ENCODE peak calls at places on chromosomes 4 and X, in nine cellular contexts. E, H, G, Z, J, D, K, I and S are unnamed samples.
A peak's percentile ranks its signal among the peaks of the same experiment; 100 is the strongest.

GRCh38 chr4:116229420-116229819 is 856.0 kb downstream of the TRAM1L1 start:
- DNase-seq in D (no peak), J (no peak), E (no peak), G (no peak), H (no peak), K (no peak), Z (no peak), I (no peak), S (no peak)

GRCh38 chrX:39782276-39782675 is 315.5 kb downstream of the BCOR start:
- DNase-seq in E (no peak), H (no peak), I (no peak), G (no peak), Z (no peak), K (peak; percentile 5), D (no peak), J (no peak), S (no peak)

GRCh38 chrX:109839694-109840358 is 106.8 kb upstream of the ACSL4 start:
- DNase-seq in D (peak; percentile 63), Z (no peak), J (no peak), I (no peak), K (no peak), H (no peak), G (peak; percentile 11), E (no peak), S (no peak)

GRCh38 chr4:71221510-71222466 is 117.0 kb upstream of the SLC4A4 start:
- DNase-seq in E (no peak), H (no peak), K (no peak), Z (no peak), G (no peak), J (no peak), D (no peak), I (no peak), S (no peak)

GRCh38 chr4:87932718-87933136 is 42.8 kb upstream of the SPP1 start:
- DNase-seq in K (no peak), H (no peak), J (no peak), Z (no peak), E (no peak), G (no peak), D (no peak), I (no peak), S (no peak)

GRCh38 chr4:56757270-56757746 is 64.2 kb downstream of the SPINK2 start:
- DNase-seq in H (no peak), K (peak; percentile 86), Z (peak; percentile 66), G (no peak), E (no peak), J (no peak), I (peak; percentile 75), D (peak; percentile 70), S (no peak)

GRCh38 chr4:122602277-122603142 is 18.4 kb downstream of the IL21 start:
- DNase-seq in J (peak; percentile 20), Z (peak; percentile 82), G (no peak), I (peak; percentile 54), H (no peak), E (no peak), D (peak; percentile 15), K (no peak), S (no peak)

GRCh38 chrX:31130457-31131215 is 58.8 kb upstream of the FTHL17 start:
- DNase-seq in E (no peak), K (no peak), Z (peak; percentile 40), J (no peak), I (no peak), G (no peak), D (no peak), H (no peak), S (no peak)

GRCh38 chr4:77473509-77473908 is 132.1 kb upstream of the CXCL13 start:
- DNase-seq in H (peak; percentile 6), Z (peak; percentile 8), G (no peak), J (peak; percentile 29), I (peak; percentile 4), D (no peak), K (no peak), E (no peak), S (no peak)

GRCh38 chr4:107392951-107393350 is 327.1 kb downstream of the PAPSS1 start:
- DNase-seq in D (no peak), E (no peak), K (no peak), Z (peak; percentile 9), G (peak; percentile 60), H (no peak), I (peak; percentile 1), J (no peak), S (no peak)

GRCh38 chr4:186792994-186793393 is 69.3 kb upstream of the FAT1 start:
- DNase-seq in Z (peak; percentile 94), H (no peak), J (no peak), G (no peak), K (no peak), I (peak; percentile 68), D (no peak), E (no peak), S (no peak)

GRCh38 chr4:127000090-127000489 is 632.7 kb upstream of the INTU start:
- DNase-seq in Z (peak; percentile 69), D (no peak), E (no peak), H (no peak), K (no peak), G (no peak), J (no peak), I (peak; percentile 59), S (no peak)

GRCh38 chr4:110483516-110483915 is 7.6 kb downstream of the ENPEP start:
- DNase-seq in E (no peak), D (no peak), I (no peak), G (no peak), Z (no peak), J (no peak), H (no peak), K (no peak), S (no peak)

GRCh38 chr4:159447296-159447695 is 344.4 kb downstream of the RAPGEF2 start:
- DNase-seq in Z (no peak), H (no peak), D (no peak), E (no peak), K (no peak), G (no peak), I (no peak), J (no peak), S (no peak)

GRCh38 chr4:165994706-165995105 is 121.7 kb downstream of the TLL1 start:
- DNase-seq in E (no peak), K (no peak), G (no peak), J (no peak), H (no peak), D (peak; percentile 34), Z (no peak), I (no peak), S (no peak)

GRCh38 chrX:153494541-153495361 is at the start of gene BGN:
- DNase-seq in H (peak; percentile 18), K (no peak), E (no peak), I (peak; percentile 44), D (no peak), Z (peak; percentile 41), J (no peak), G (no peak), S (no peak)

GRCh38 chrX:19888419-19888879 is 1.0 kb upstream of the SH3KBP1 start:
- DNase-seq in G (no peak), I (peak; percentile 77), D (peak; percentile 48), H (peak; percentile 56), J (peak; percentile 44), K (no peak), Z (peak; percentile 79), E (no peak), S (no peak)

GRCh38 chr4:88063634-88064296 is 56.3 kb downstream of the PKD2 start:
- DNase-seq in H (no peak), J (no peak), E (no peak), G (no peak), D (no peak), Z (no peak), I (no peak), K (no peak), S (no peak)

GRCh38 chrX:12548746-12549145 is 242.5 kb upstream of the PRPS2 start:
- DNase-seq in E (no peak), D (no peak), H (peak; percentile 41), I (peak; percentile 17), K (no peak), Z (peak; percentile 11), J (no peak), G (no peak), S (no peak)

GRCh38 chrX:155867821-155868220 is 13.3 kb upstream of the VAMP7 start:
- DNase-seq in D (no peak), J (no peak), H (no peak), E (no peak), I (no peak), K (no peak), G (no peak), Z (no peak), S (no peak)

GRCh38 chrX:155865193-155865592 is 16.0 kb upstream of the VAMP7 start:
- DNase-seq in D (no peak), H (no peak), E (no peak), K (no peak), G (no peak), J (no peak), I (no peak), Z (no peak), S (peak; percentile 82)

GRCh38 chrX:155864655-155865054 is 16.5 kb upstream of the VAMP7 start:
- DNase-seq in D (no peak), J (no peak), E (no peak), G (no peak), H (no peak), Z (no peak), K (no peak), I (no peak), S (no peak)
- TF ChIP-seq CTCF in D (no peak), J (no peak), E (no peak), G (no peak), H (no peak), Z (peak; percentile 27), K (no peak), I (peak; percentile 4), S (peak; percentile 53)

GRCh38 chr4:188975271-188975670 is 836.0 kb downstream of the TRIML1 start:
- DNase-seq in Z (no peak), J (no peak), D (no peak), G (no peak), H (no peak), I (no peak), E (no peak), K (no peak), S (no peak)
- TF ChIP-seq CTCF in Z (no peak), J (no peak), D (no peak), G (no peak), H (no peak), I (no peak), E (no peak), K (no peak), S (no peak)

DNA sequence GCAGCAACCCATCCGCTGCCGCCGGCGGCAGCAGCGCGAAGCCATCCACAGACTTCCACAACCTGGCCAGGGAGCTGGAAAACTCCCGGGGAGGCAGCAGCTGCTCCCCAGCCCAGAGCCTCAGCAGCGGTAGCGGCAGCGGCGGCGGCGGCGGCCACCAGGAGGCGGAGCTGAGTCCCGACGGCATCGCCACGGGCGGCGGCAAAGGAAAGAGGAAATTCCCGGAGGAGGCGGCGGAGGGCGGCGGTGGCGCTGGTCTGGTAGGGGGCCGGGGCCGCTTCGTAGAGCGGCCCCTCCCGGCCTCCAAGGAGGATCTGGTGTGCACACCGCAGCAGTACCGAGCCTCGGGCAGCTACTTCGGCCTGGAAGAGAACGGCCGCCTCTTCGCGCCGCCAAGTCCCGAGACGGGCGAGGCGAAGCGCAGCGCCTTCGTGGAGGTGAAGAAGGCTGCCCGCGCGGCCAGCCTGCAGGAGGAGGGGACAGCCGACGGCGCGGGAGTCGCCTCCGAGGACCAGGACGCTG is 4.9 kb downstream of the PRDM8 start:
- DNase-seq in K (peak; percentile 97), G (peak; percentile 64), J (peak; percentile 81), H (peak; percentile 83), E (peak; percentile 93), D (peak; percentile 55), I (peak; percentile 80), Z (peak; percentile 67), S (no peak)
- TF ChIP-seq CTCF in K (peak; percentile 89), G (peak; percentile 57), J (peak; percentile 94), H (peak; percentile 61), E (peak; percentile 95), D (peak; percentile 65), I (peak; percentile 76), Z (peak; percentile 49), S (peak; percentile 90)

GRCh38 chr4:123994917-123995316 is 598.3 kb downstream of the SPRY1 start:
- DNase-seq in Z (no peak), E (no peak), K (no peak), J (no peak), I (no peak), D (no peak), G (no peak), H (no peak), S (no peak)
- TF ChIP-seq CTCF in Z (no peak), E (no peak), K (no peak), J (no peak), I (no peak), D (peak; percentile 49), G (no peak), H (no peak), S (peak; percentile 50)